ENCODE peak calls at places on chromosomes 12 and 14, in four cellular contexts. C is K562, S is HepG2, A is H1. D is an unnamed sample. For H3K36me3, the result is how much of the 10 kb centered on the place peaks cover.

GRCh38 chr12:65430571-65431306 is 152.3 kb downstream of the MSRB3 start:
- DNase-seq in C (no peak), S (peak), A (no peak), D (no peak)

GRCh38 chr12:101436146-101436545 is 28.6 kb upstream of the ARL1 start:
- DNase-seq in C (no peak), S (no peak), A (no peak), D (no peak)

GRCh38 chr12:106487664-106488063 is 95.1 kb upstream of the RFX4 start:
- DNase-seq in C (no peak), S (no peak), A (no peak), D (no peak)

GRCh38 chr14:45091696-45092095 is 7.8 kb downstream of the PRPF39 start:
- DNase-seq in C (no peak), S (no peak), A (no peak), D (no peak)

GRCh38 chr12:101552277-101552676 is 42.5 kb upstream of the MYBPC1 start:
- DNase-seq in C (no peak), S (no peak), A (no peak), D (no peak)

GRCh38 chr12:17976202-17976601 is 113.8 kb downstream of the RERGL start:
- DNase-seq in C (no peak), S (no peak), A (peak), D (no peak)

GRCh38 chr12:78406213-78406612 is 458.4 kb upstream of the SYT1 start:
- DNase-seq in C (no peak), S (no peak), A (no peak), D (no peak)

GRCh38 chr14:51028851-51029754 is 65.8 kb downstream of the TRIM9 start:
- DNase-seq in C (no peak), S (no peak), A (no peak), D (no peak)

GRCh38 chr14:70563869-70564268 is 29.1 kb upstream of the ADAM20 start:
- DNase-seq in C (no peak), S (no peak), A (no peak), D (no peak)

GRCh38 chr14:102363182-102363952 is 626 bp downstream of the TECPR2 start:
- DNase-seq in C (peak), S (no peak), A (no peak), D (no peak)

GRCh38 chr12:131915000-131915689 is 13.9 kb upstream of the PUS1 start:
- DNase-seq in C (no peak), S (no peak), A (no peak), D (no peak)
- H3K36me3 ChIP-seq in C (under half), S (under half), A (half or more), D (under half)

DNA sequence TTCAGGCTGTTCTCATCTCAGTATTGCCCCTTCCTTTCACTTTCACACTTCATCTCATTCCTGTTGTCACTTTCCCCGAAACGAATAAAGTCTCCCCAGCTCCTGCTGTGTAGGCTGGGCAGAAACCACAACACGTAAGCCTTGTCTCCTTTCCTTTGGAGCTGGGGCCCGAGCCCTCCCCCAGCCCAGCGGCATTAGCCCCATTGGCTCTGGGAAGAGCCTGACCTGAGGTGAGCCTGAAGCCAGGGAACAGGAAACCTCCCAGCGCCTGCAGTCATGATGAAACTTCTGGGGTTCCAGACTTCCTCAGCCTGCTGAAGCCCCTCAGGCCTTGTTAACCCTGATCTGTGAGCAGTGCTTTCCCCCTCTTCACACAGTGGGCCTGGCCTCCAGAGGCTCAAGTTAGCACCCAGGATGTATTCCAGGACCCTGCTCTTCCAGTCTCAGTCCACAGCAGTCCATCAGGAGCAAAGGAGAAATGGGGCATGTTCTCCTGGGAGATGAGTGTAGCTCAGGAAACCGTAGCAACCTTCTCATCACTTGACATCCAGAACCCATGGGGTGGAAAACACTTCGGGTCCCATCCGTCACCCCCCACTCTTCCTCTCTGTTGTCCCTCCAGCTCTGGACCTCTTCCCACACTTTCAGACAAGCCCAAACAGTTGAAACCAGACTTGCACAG is 21.8 kb downstream of the VASH1 start:
- DNase-seq in C (no peak), S (no peak), A (peak), D (no peak)
- TF ChIP-seq HDAC2 in C (no peak), S (no peak), A (no peak), D (no peak)

GRCh38 chr14:64225156-64225757 is 68.9 kb downstream of the ESR2 start:
- DNase-seq in C (no peak), S (no peak), A (no peak), D (no peak)
- H3K36me3 ChIP-seq in C (under half), S (under half), A (under half), D (under half)

GRCh38 chr14:29043751-29044150 is 277.2 kb downstream of the FOXG1 start:
- DNase-seq in C (no peak), S (no peak), A (no peak), D (no peak)
- TF ChIP-seq HDAC2 in C (no peak), S (no peak), A (no peak), D (no peak)

GRCh38 chr12:130478786-130479185 is 141.1 kb downstream of the PIWIL1 start:
- DNase-seq in C (no peak), S (no peak), A (no peak), D (no peak)
- H3K36me3 ChIP-seq in C (under half), S (under half), A (under half), D (under half)

GRCh38 chr12:130424858-130425697 is 87.4 kb downstream of the PIWIL1 start:
- DNase-seq in C (no peak), S (no peak), A (peak), D (no peak)

GRCh38 chr12:130425698-130426245 is 88.1 kb downstream of the PIWIL1 start:
- DNase-seq in C (no peak), S (no peak), A (peak), D (no peak)

GRCh38 chr12:130429656-130430505 is 92.2 kb downstream of the PIWIL1 start:
- DNase-seq in C (no peak), S (no peak), A (no peak), D (no peak)

GRCh38 chr12:130427381-130427887 is 89.7 kb downstream of the PIWIL1 start:
- DNase-seq in C (no peak), S (no peak), A (peak), D (no peak)

DNA sequence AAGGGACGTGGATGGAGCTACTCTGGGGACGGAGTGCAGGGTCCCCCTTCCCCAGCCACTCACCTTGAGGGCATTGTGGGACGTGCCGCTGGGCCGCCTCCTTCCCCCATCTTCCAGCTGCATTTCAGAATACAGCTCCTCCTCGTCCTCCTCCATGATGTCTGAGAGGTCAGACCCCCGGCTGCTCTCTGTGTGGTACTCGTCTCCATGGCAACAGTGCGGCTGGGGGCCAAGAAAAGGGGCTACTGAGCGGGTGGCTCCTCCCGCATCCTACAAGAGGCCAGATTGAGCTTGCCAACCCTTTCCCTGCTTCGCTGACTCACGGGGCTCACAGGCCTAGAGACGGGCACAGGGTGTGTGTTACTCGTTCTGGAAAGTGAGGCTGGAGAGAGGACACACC is 90.4 kb downstream of the PIWIL1 start:
- DNase-seq in C (no peak), S (no peak), A (peak), D (no peak)
- TF ChIP-seq HDAC2 in C (no peak), S (no peak), A (no peak), D (no peak)

GRCh38 chr12:119838781-119839180 is 38.3 kb downstream of the CIT start:
- DNase-seq in C (no peak), S (no peak), A (no peak), D (no peak)

GRCh38 chr12:119840617-119841016 is 36.5 kb downstream of the CIT start:
- DNase-seq in C (no peak), S (no peak), A (no peak), D (no peak)

GRCh38 chr12:119841433-119842210 is 35.5 kb downstream of the CIT start:
- DNase-seq in C (no peak), S (no peak), A (no peak), D (no peak)

GRCh38 chr12:119842380-119842779 is 34.7 kb downstream of the CIT start:
- DNase-seq in C (no peak), S (no peak), A (no peak), D (no peak)

DNA sequence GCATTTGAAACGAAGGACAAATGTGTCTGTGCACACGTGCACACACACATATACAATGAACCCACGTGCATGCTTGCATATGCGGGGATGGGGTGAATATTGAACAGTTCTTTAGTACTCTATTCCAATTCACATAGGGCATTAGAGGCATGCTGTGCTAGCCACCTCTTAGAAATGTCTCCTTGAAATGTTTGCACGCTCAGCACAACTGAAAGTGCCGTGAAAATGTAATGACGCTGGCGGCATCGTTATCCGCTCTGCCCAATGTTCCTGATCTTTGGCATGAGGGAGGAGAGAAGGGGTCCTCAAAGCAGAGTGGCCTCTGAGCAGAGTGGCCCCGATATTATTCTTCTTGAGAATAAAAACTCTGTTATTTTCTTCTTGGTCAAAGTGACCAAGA is 37.9 kb downstream of the CIT start:
- DNase-seq in C (no peak), S (no peak), A (no peak), D (no peak)
- H3K36me3 ChIP-seq in C (half or more), S (under half), A (under half), D (under half)